ENCODE peak calls at places on chromosomes 4 and X, in four cellular contexts. H, Y, G and R are unnamed samples.

GRCh38 chr4:155593793-155594192 is 72.9 kb upstream of the GUCY1A1 start:
- DNase-seq in H (no peak), Y (no peak), G (no peak), R (no peak)

GRCh38 chr4:75497133-75497532 is 17.1 kb downstream of the RCHY1 start:
- DNase-seq in H (no peak), Y (no peak), G (no peak), R (no peak)

GRCh38 chr4:24840826-24841587 is 45.6 kb downstream of the SOD3 start:
- DNase-seq in H (no peak), Y (no peak), G (no peak), R (no peak)

GRCh38 chr4:138255917-138256597 is 13.9 kb upstream of the SLC7A11 start:
- DNase-seq in H (no peak), Y (no peak), G (no peak), R (no peak)

GRCh38 chr4:3047464-3048286 is 26.7 kb downstream of the HTT-AS start:
- DNase-seq in H (peak), Y (no peak), G (no peak), R (no peak)

GRCh38 chr4:147136308-147136707 is 190.6 kb upstream of the TTC29 start:
- DNase-seq in H (no peak), Y (peak), G (no peak), R (no peak)

GRCh38 chrX:153966283-153966688 is 5.3 kb downstream of the HCFC1 start:
- DNase-seq in H (peak), Y (no peak), G (no peak), R (no peak)

GRCh38 chrX:71068052-71068918 is at the start of gene SNX12:
- DNase-seq in H (peak), Y (peak), G (peak), R (peak)

GRCh38 chr4:56786955-56787354 is 34.5 kb downstream of the SPINK2 start:
- DNase-seq in H (peak), Y (peak), G (no peak), R (no peak)

GRCh38 chrX:11239230-11239629 is 54.0 kb upstream of the AMELX start:
- DNase-seq in H (peak), Y (no peak), G (peak), R (peak)

GRCh38 chr4:86256086-86256485 is 103.8 kb downstream of the MAPK10 start:
- DNase-seq in H (no peak), Y (no peak), G (no peak), R (no peak)

GRCh38 chrX:9538544-9539045 is 73.7 kb downstream of the TBL1X start:
- DNase-seq in H (peak), Y (no peak), G (no peak), R (no peak)

GRCh38 chr4:80187677-80188076 is 9.6 kb upstream of the PRDM8 start:
- DNase-seq in H (no peak), Y (no peak), G (no peak), R (no peak)

GRCh38 chr4:24991015-24991414 is 39.7 kb downstream of the LGI2 start:
- DNase-seq in H (no peak), Y (peak), G (no peak), R (no peak)

GRCh38 chrX:103913356-103914020 is 48.9 kb upstream of the TMSB15B start:
- DNase-seq in H (no peak), Y (no peak), G (no peak), R (no peak)

GRCh38 chr4:8188743-8189550 is 10.1 kb upstream of the SH3TC1 start:
- DNase-seq in H (peak), Y (no peak), G (no peak), R (no peak)

GRCh38 chr4:101411926-101412325 is 64.6 kb upstream of the PPP3CA start:
- DNase-seq in H (no peak), Y (no peak), G (no peak), R (no peak)

GRCh38 chrX:19709812-19710518 is 177.4 kb downstream of the SH3KBP1 start:
- DNase-seq in H (peak), Y (no peak), G (peak), R (peak)

GRCh38 chrX:3576886-3577516 is 136.4 kb downstream of the PRKX start:
- DNase-seq in H (peak), Y (no peak), G (no peak), R (peak)

GRCh38 chr4:177632481-177632880 is 190.2 kb upstream of the AGA start:
- DNase-seq in H (no peak), Y (peak), G (no peak), R (no peak)

GRCh38 chrX:12390301-12390700 is 252.0 kb downstream of the FRMPD4 start:
- DNase-seq in H (no peak), Y (no peak), G (peak), R (no peak)

GRCh38 chr4:60315586-60315985 is 884.5 kb upstream of the ADGRL3 start:
- DNase-seq in H (no peak), Y (no peak), G (no peak), R (no peak)

GRCh38 chr4:56388311-56388710 is 1.0 kb upstream of the AASDH start:
- DNase-seq in H (no peak), Y (no peak), G (no peak), R (no peak)

GRCh38 chr4:77104405-77105292 is 28.9 kb upstream of the CCNI start:
- DNase-seq in H (peak), Y (peak), G (no peak), R (no peak)

GRCh38 chrX:123764967-123765871 is 32.4 kb upstream of the THOC2 start:
- DNase-seq in H (peak), Y (peak), G (no peak), R (peak)

GRCh38 chr4:56752985-56753384 is 68.5 kb downstream of the SPINK2 start:
- DNase-seq in H (no peak), Y (no peak), G (no peak), R (no peak)

GRCh38 chr4:52588771-52589591 is 70.1 kb downstream of the USP46 start:
- DNase-seq in H (no peak), Y (peak), G (peak), R (no peak)

GRCh38 chr4:84503495-84504437 is 4.7 kb upstream of the NKX6-1 start:
- DNase-seq in H (peak), Y (peak), G (peak), R (no peak)

GRCh38 chrX:49840679-49841078 is 11.6 kb downstream of the PAGE4 start:
- DNase-seq in H (peak), Y (no peak), G (no peak), R (peak)

GRCh38 chr4:10593130-10593529 is 91.4 kb downstream of the CLNK start:
- DNase-seq in H (no peak), Y (no peak), G (no peak), R (no peak)

GRCh38 chrX:21946925-21947641 is 6.6 kb downstream of the SMS start:
- DNase-seq in H (no peak), Y (no peak), G (no peak), R (no peak)

GRCh38 chrX:66634272-66634671 is 4.6 kb downstream of the EDA2R start:
- DNase-seq in H (no peak), Y (no peak), G (no peak), R (no peak)

GRCh38 chrX:38166478-38167083 is 54.1 kb downstream of the SRPX start:
- DNase-seq in H (peak), Y (no peak), G (no peak), R (no peak)

GRCh38 chr4:52914051-52914605 is 52.0 kb downstream of the RASL11B start:
- DNase-seq in H (peak), Y (no peak), G (no peak), R (no peak)

GRCh38 chr4:157739237-157739636 is 433.6 kb downstream of the GASK1B start:
- DNase-seq in H (no peak), Y (no peak), G (no peak), R (no peak)

GRCh38 chr4:159185593-159186023 is 82.7 kb downstream of the RAPGEF2 start:
- DNase-seq in H (no peak), Y (no peak), G (no peak), R (no peak)

GRCh38 chr4:61984260-61984909 is 784.3 kb downstream of the ADGRL3 start:
- DNase-seq in H (no peak), Y (no peak), G (no peak), R (no peak)

DNA sequence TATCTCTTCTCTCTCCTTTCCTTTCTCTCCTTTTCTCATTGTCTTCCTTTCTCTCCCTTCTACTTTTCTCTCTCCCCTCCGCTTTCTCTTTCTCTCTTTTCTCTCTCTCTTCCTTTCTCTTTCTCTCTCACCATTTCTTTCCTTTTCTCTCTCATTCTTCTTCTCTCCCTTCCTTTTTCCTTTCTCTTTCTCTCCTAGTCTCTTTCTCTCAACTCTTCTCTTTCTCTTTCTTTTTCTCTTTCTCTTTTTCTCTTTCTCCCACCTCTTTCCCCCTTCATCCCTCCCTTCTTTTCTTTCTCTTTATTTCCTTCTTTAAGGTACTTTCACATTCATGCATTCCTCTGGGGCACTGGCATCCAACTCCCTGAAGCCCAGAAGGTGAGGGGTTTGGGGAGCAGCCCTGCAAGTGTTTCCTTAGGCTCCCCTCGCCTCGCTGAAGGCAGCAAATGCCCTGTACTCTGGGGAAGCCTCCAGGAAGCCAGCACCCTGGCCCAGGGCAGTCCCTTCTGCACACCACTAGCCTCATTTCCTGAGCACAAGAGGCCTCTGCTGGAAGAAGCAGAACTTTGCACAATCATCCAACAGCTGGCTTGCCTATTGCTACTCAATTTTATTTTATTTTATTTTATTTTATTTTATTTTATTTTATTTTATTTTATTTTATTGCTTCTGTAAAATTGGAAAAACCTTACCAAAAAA is 124.2 kb downstream of the NFKB1 start:
- DNase-seq in H (peak), Y (no peak), G (no peak), R (no peak)
- TF ChIP-seq CTCF in H (peak), Y (peak), G (no peak), R (peak)

DNA sequence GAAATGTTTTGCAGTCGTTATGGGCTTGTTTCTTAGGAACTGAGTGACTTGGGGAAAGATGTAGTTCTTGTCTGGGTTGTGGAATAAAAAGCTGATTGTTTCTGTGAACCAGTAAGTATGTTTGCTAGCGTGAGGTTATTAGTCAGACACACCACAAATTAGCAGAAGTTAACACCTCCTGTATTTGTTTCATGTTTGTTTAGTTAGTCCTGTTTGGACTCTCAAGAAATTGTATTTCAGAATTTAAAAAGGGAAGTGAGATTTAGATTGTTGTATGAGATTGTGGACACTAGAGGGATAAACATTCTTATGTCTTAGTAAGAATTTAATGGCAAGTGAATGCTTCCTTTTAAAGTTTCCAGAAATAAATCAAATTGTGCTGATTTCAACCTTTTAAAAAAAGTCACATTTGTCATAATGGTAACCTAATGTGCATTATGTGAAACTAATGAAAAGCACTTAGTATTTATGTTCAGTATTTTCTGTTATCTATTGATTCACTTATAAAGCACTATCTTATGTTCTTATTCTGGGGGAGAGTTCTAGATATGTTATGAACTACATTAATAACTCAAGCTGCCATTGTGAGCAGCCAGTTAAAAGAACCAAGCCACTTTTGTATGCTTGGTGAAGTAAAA is 25.6 kb downstream of the ATP10D start:
- DNase-seq in H (no peak), Y (no peak), G (no peak), R (no peak)
- H3K4me3 ChIP-seq in H (no peak), Y (no peak), G (no peak), R (no peak)

GRCh38 chr4:6892190-6892908 is 17.3 kb upstream of the TBC1D14 start:
- DNase-seq in H (peak), Y (no peak), G (no peak), R (no peak)
- TF ChIP-seq CTCF in H (no peak), Y (peak), G (peak), R (peak)

DNA sequence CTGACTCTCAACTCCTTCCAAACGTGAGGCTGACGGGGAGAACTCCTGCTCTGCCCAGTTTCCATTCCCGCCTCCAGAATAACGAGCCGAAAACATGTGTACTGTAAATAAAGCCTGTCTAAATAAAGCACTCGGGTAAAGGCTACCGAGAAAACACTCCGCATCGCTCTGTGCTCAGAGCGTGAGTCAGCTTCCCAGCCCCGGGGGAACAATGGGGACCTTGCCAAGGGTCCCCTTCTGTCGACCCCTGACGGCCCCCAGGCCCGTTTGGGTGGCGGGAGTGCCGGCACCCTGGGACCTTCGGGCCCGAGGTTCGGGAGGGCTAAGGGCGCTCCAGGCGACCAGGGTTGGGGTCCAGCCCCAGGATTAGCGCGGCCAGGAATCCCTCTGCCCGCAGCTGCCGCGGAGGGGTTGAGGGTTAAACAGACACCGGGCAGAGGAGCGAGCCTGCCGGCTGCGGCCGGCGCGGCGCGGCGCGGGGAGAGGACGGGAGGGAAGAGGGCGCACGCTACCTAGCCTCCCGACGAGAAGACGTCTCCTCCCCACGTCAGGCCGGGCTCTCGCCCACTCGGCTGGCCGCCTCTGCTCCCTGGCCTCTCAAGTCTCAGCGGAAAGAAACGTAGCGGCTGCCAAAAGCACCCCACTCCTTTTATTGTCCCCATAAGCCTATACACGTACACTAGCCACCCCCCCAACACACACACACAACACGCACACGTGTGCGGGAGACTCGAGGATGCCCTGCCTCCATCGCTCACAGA is 85.5 kb downstream of the BCOR start:
- DNase-seq in H (peak), Y (no peak), G (no peak), R (no peak)
- H3K4me3 ChIP-seq in H (no peak), Y (no peak), G (no peak), R (no peak)

DNA sequence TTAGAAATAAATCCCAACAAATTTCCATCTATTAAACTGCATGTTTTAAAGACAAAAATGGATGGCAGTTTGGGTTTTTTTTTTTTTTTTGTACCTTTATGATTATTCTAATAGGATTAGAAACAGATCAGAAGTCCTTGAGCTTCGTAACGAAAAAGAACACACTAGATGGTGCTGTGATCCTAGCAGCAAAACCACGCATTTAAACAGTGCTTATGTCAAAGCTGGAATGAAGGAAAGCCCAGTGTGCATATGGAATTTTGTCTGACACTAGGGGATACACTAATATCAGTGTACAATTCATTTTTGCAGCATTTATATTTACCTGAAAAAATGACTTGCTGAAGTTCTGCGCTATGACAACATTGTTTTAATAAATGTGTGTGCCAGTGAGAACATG is 229.1 kb downstream of the VEGFC start:
- DNase-seq in H (no peak), Y (no peak), G (no peak), R (no peak)
- TF ChIP-seq CTCF in H (no peak), Y (peak), G (peak), R (peak)

DNA sequence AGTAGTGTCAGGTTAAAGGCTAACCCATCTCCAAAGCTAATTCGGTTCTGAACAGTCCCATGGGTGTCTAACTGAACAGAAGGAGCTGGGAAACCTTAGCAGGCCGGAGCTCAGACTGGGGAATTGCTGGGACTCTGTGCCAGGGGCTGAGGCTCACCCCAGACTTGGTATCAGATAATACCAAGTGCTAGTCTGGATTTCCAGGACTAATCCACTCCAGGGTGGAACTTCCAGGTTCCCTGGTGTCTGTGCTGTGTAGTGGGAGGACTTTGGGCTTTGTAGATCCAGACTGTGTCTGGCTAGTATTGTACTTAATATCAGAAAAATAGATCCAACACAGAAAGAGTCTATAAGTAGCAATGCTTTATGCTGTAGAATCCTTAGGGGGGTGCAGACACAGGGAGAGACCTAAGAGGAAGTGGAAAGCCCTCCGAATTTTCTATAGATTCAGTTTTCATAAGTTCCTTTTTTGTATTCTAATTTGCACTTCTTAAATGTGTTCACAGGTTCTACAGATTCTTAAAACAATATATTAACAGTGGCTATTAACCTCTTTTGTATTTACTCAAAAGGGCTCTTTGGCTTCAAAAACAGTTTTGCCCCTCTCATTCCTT is 4.1 kb downstream of the ZNF827 start:
- DNase-seq in H (no peak), Y (no peak), G (no peak), R (no peak)
- H3K4me3 ChIP-seq in H (no peak), Y (no peak), G (no peak), R (no peak)

GRCh38 chr4:173990126-173990878 is 293.2 kb downstream of the FBXO8 start:
- DNase-seq in H (peak), Y (peak), G (peak), R (no peak)
- TF ChIP-seq CTCF in H (peak), Y (peak), G (peak), R (peak)

GRCh38 chrX:115017455-115017854 is at the start of gene IL13RA2:
- DNase-seq in H (no peak), Y (no peak), G (no peak), R (no peak)
- H3K4me3 ChIP-seq in H (no peak), Y (no peak), G (no peak), R (no peak)